ENCODE peak calls at places on chromosome 22, in five cellular contexts. P is heart left ventricle, J is NCI-H1694, E is 8988T, I is NCI-H1105 treated with DMSO at 0.1 percent for 48 hours. T is an unnamed sample.

GRCh38 chr22:17541476-17541875 is 21.8 kb upstream of the SLC25A18 start:
- DNase-seq in J (no peak), E (no peak), I (no peak), P (no peak), T (no peak)

GRCh38 chr22:23826510-23827350 is 12.1 kb downstream of the DERL3 start:
- DNase-seq in I (no peak), J (no peak), E (no peak), P (peak; percentile 36), T (no peak)

GRCh38 chr22:29691636-29692326 is 28.0 kb upstream of the CABP7 start:
- DNase-seq in J (no peak), E (no peak), P (no peak), I (peak; percentile 3), T (no peak)

GRCh38 chr22:17785185-17786184 is 11.2 kb upstream of the BID start:
- DNase-seq in E (peak; percentile 66), J (no peak), I (peak; percentile 6), P (no peak), T (no peak)

GRCh38 chr22:37818397-37819099 is 4.6 kb upstream of the GALR3 start:
- DNase-seq in E (no peak), I (peak; percentile 53), J (no peak), P (peak; percentile 58), T (no peak)

GRCh38 chr22:38996105-38996504 is 14.0 kb downstream of the APOBEC3B start:
- DNase-seq in I (no peak), P (no peak), E (no peak), J (no peak), T (no peak)

GRCh38 chr22:46674906-46675305 is 54.7 kb downstream of the GRAMD4 start:
- DNase-seq in E (no peak), I (no peak), P (no peak), J (no peak), T (no peak)

GRCh38 chr22:44181912-44182590 is 1.3 kb downstream of the PARVG start:
- DNase-seq in J (no peak), P (no peak), E (no peak), I (no peak), T (no peak)

GRCh38 chr22:34080501-34080900 is 160.2 kb upstream of the LARGE1 start:
- DNase-seq in E (no peak), P (no peak), I (no peak), J (no peak), T (no peak)

GRCh38 chr22:30945653-30946052 is 22.9 kb downstream of the MORC2 start:
- DNase-seq in E (no peak), J (no peak), P (no peak), I (no peak), T (no peak)

GRCh38 chr22:37331811-37332536 is 49.7 kb downstream of the CYTH4 start:
- DNase-seq in J (no peak), I (no peak), P (no peak), E (no peak), T (no peak)

GRCh38 chr22:22201185-22201924 is 43.2 kb upstream of the VPREB1 start:
- DNase-seq in P (no peak), I (no peak), J (peak; percentile 26), E (peak; percentile 37), T (no peak)

GRCh38 chr22:46149493-46149997 is 781 bp upstream of the PPARA start:
- DNase-seq in J (no peak), E (no peak), P (peak; percentile 71), I (peak; percentile 65), T (peak; percentile 48)

GRCh38 chr22:44037519-44038370 is 13.6 kb downstream of the PARVB start:
- DNase-seq in I (no peak), P (peak; percentile 46), E (no peak), J (no peak), T (peak; percentile 23)

GRCh38 chr22:31350410-31350863 is 4.3 kb upstream of the PATZ1 start:
- DNase-seq in J (peak; percentile 82), E (no peak), P (no peak), I (peak; percentile 80), T (no peak)

GRCh38 chr22:45129703-45130524 is 33.8 kb upstream of the NUP50 start:
- DNase-seq in I (no peak), E (no peak), P (no peak), J (no peak), T (no peak)

GRCh38 chr22:45462034-45462655 is 40.5 kb upstream of the FBLN1 start:
- DNase-seq in E (no peak), P (no peak), I (peak; percentile 48), J (no peak), T (no peak)

GRCh38 chr22:31148953-31149627 is 8.8 kb upstream of the PLA2G3 start:
- DNase-seq in I (peak; percentile 62), P (peak; percentile 79), E (peak; percentile 60), J (peak; percentile 64), T (peak; percentile 39)

GRCh38 chr22:29393019-29393608 is 4.7 kb upstream of the AP1B1 start:
- DNase-seq in P (no peak), J (no peak), I (no peak), E (no peak), T (no peak)

GRCh38 chr22:24592144-24592845 is 578 bp downstream of the LRRC75B start:
- DNase-seq in P (no peak), I (no peak), E (peak; percentile 40), J (no peak), T (no peak)

GRCh38 chr22:50068096-50068495 is 10.0 kb upstream of the TTLL8 start:
- DNase-seq in J (no peak), E (no peak), P (no peak), I (no peak), T (no peak)

GRCh38 chr22:18100781-18101180 is 9.8 kb upstream of the TUBA8 start:
- DNase-seq in P (no peak), E (no peak), J (no peak), I (no peak), T (no peak)

GRCh38 chr22:19407649-19408606 is 23.6 kb downstream of the HIRA start:
- DNase-seq in J (no peak), E (no peak), P (peak; percentile 35), I (peak; percentile 1), T (no peak)

GRCh38 chr22:49992921-49993648 is 19.5 kb downstream of the IL17REL start:
- DNase-seq in P (no peak), E (peak; percentile 74), I (no peak), J (peak; percentile 49), T (no peak)

GRCh38 chr22:45460288-45461109 is 42.2 kb upstream of the FBLN1 start:
- DNase-seq in I (no peak), P (peak; percentile 79), J (no peak), E (no peak), T (no peak)

GRCh38 chr22:49056301-49056700 is 771.4 kb downstream of the BRD1 start:
- DNase-seq in J (no peak), P (no peak), I (no peak), E (no peak), T (no peak)

GRCh38 chr22:45682069-45682468 is 10.4 kb downstream of the ATXN10 start:
- DNase-seq in J (no peak), E (no peak), P (no peak), I (no peak), T (no peak)